ENCODE peak calls at places on chromosome 17, in four cellular contexts. A is A549, T is sigmoid colon, Z is stomach. F is an unnamed sample.

GRCh38 chr17:73757324-73757942 is 113.2 kb upstream of the SDK2 start:
- DNase-seq in A (no peak), T (no peak), Z (no peak), F (no peak)

GRCh38 chr17:31369266-31369665 is 22.2 kb upstream of the RAB11FIP4 start:
- DNase-seq in T (no peak), Z (no peak), A (no peak), F (no peak)

GRCh38 chr17:70891301-70891700 is 722.0 kb downstream of the KCNJ2 start:
- DNase-seq in Z (no peak), T (no peak), A (no peak), F (no peak)

GRCh38 chr17:58527949-58528348 is 13.5 kb upstream of the MTMR4 start:
- DNase-seq in A (no peak), Z (no peak), T (no peak), F (no peak)

GRCh38 chr17:48322060-48322459 is 108.0 kb downstream of the SKAP1 start:
- DNase-seq in Z (no peak), T (no peak), A (peak), F (no peak)

GRCh38 chr17:5014357-5014756 is 16.6 kb downstream of the KIF1C start:
- DNase-seq in A (no peak), T (no peak), Z (no peak), F (no peak)

GRCh38 chr17:2054740-2055493 is at the start of gene HIC1:
- DNase-seq in Z (peak), A (peak), T (peak), F (peak)

GRCh38 chr17:81044764-81045589 is 10.0 kb downstream of the BAIAP2 start:
- DNase-seq in A (peak), T (peak), Z (peak), F (peak)

GRCh38 chr17:73641779-73642580 is 2.3 kb downstream of the SDK2 start:
- DNase-seq in A (no peak), Z (peak), T (no peak), F (no peak)

GRCh38 chr17:17401271-17401781 is 75.5 kb upstream of the MED9 start:
- DNase-seq in T (no peak), Z (no peak), A (peak), F (no peak)

GRCh38 chr17:66354472-66354871 is 52.1 kb downstream of the PRKCA start:
- DNase-seq in A (no peak), T (no peak), Z (no peak), F (no peak)

GRCh38 chr17:16935241-16935663 is 36.7 kb downstream of the TNFRSF13B start:
- DNase-seq in A (no peak), T (no peak), Z (peak), F (peak)

GRCh38 chr17:71423871-71424546 is 696.8 kb upstream of the SOX9 start:
- DNase-seq in T (no peak), A (peak), Z (no peak), F (no peak)

GRCh38 chr17:62892069-62892675 is 73.9 kb upstream of the TANC2 start:
- DNase-seq in T (no peak), Z (no peak), A (no peak), F (no peak)

GRCh38 chr17:81200695-81201580 is 21.8 kb downstream of the CEP131 start:
- DNase-seq in T (no peak), Z (peak), A (peak), F (peak)

GRCh38 chr17:45409659-45410076 is 23.0 kb downstream of the ARHGAP27 start:
- DNase-seq in Z (no peak), A (no peak), T (no peak), F (no peak)

GRCh38 chr17:8961861-8962260 is 3.6 kb downstream of the PIK3R5 start:
- DNase-seq in A (no peak), Z (no peak), T (no peak), F (no peak)

GRCh38 chr17:17696075-17696474 is 14.8 kb downstream of the RAI1 start:
- DNase-seq in Z (no peak), T (no peak), A (no peak), F (no peak)

GRCh38 chr17:53472586-53472985 is 350.1 kb upstream of the KIF2B start:
- DNase-seq in Z (no peak), T (no peak), A (no peak), F (no peak)

GRCh38 chr17:21345236-21345635 is 30.9 kb upstream of the KCNJ12 start:
- DNase-seq in T (no peak), Z (no peak), A (no peak), F (no peak)

GRCh38 chr17:836154-836553 is 54.0 kb downstream of the MRM3 start:
- DNase-seq in T (no peak), Z (no peak), A (no peak), F (no peak)

GRCh38 chr17:73028311-73028755 is 64.2 kb downstream of the SLC39A11 start:
- DNase-seq in Z (no peak), T (no peak), A (no peak), F (no peak)

GRCh38 chr17:31699281-31699680 is 159.8 kb downstream of the COPRS start:
- DNase-seq in T (no peak), A (no peak), Z (no peak), F (no peak)

GRCh38 chr17:1491406-1492248 is 859 bp downstream of the MYO1C start:
- DNase-seq in A (no peak), T (peak), Z (peak), F (peak)

DNA sequence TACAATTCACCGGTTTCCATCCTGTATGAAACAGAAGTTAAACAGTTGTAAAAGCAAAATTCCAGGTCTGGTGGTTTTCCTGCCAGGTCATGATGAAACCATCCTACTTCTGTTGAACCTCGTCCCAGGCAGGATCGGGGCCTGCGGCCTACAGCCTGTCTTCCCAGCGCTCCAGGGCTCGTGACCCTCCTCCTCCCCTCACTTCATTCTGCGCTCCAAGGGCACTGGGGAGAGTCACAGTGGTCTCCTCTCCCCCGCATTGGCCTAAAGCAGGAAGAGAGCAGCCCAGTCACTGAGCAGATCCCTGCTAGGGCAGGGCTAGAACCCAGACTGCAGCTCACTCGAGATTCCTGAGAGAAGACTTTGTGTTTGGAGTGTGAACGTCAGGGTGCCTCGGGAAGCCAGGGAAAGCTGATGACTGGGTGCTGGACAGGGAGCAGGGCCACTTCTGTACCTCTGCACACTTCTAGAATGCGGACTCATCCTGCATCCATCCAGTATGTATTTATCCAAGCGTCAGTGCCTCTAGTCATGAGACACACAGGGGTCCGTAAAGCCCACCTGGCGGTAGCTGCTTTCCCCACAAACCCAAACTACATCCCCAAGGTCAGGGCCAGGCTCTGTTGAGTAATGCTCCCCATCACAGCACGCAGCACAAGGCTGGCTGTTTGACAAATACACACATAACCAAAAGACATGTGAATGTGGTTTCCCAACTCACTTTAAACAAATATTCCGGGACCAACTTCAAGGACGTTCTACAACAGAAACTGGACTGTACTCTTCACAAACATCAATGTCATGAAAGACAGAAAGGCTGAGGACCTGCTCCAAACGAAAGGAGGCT is 1.7 kb upstream of the ITGAE start:
- DNase-seq in Z (no peak), A (no peak), T (peak), F (peak)
- TF ChIP-seq EP300 in Z (peak), A (no peak), T (no peak), F (no peak)

GRCh38 chr17:64498308-64499203 is 1.7 kb upstream of the POLG2 start:
- DNase-seq in T (no peak), Z (no peak), A (no peak), F (no peak)
- TF ChIP-seq POLR2A in T (no peak), Z (no peak), A (no peak), F (no peak)

GRCh38 chr17:60135951-60136666 is 13.7 kb upstream of the CA4 start:
- DNase-seq in A (no peak), T (peak), Z (no peak), F (no peak)

GRCh38 chr17:60138769-60139437 is 10.9 kb upstream of the CA4 start:
- DNase-seq in T (peak), Z (no peak), A (no peak), F (no peak)

GRCh38 chr17:60137731-60138130 is 12.0 kb upstream of the CA4 start:
- DNase-seq in A (no peak), T (peak), Z (no peak), F (no peak)

GRCh38 chr17:60134396-60135159 is 15.2 kb upstream of the CA4 start:
- DNase-seq in Z (peak), A (no peak), T (peak), F (no peak)

GRCh38 chr17:60135160-60135950 is 14.4 kb upstream of the CA4 start:
- DNase-seq in A (peak), T (peak), Z (peak), F (peak)
- TF ChIP-seq EP300 in A (no peak), T (no peak), Z (no peak), F (peak)

GRCh38 chr17:68035523-68036303 is at the start of gene KPNA2:
- DNase-seq in T (peak), A (peak), Z (peak), F (peak)
- TF ChIP-seq POLR2A in T (peak), A (peak), Z (no peak), F (peak)

GRCh38 chr17:78735832-78736525 is 46.1 kb downstream of the CYTH1 start:
- DNase-seq in T (no peak), A (peak), Z (no peak), F (peak)

GRCh38 chr17:78738245-78738644 is 43.8 kb downstream of the CYTH1 start:
- DNase-seq in A (no peak), T (no peak), Z (no peak), F (no peak)

GRCh38 chr17:78738698-78739097 is 43.4 kb downstream of the CYTH1 start:
- DNase-seq in T (no peak), Z (no peak), A (no peak), F (no peak)

GRCh38 chr17:78736526-78737079 is 45.5 kb downstream of the CYTH1 start:
- DNase-seq in Z (peak), A (peak), T (peak), F (peak)

DNA sequence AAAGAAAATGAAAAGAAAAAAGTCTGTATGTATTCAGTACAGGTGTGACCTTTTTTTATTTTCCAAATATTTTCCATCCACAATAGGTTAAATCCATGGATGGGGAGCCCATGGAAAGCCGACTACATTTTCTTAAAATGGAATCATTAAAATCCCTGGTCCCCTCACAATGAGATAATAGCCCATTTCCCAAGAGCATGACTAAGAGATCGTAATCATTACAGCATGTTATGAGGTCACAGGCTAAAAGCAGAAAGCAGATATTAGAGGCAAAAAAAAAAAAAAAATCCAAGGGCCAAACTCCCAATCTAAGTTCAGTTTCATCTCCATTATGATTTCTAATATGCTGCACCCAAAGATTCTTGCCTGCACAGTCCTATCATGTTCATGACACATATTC is 44.7 kb downstream of the CYTH1 start:
- DNase-seq in T (no peak), A (peak), Z (no peak), F (no peak)
- TF ChIP-seq EP300 in T (no peak), A (no peak), Z (no peak), F (peak)

GRCh38 chr17:36089888-36090836 is at the start of gene CCL3:
- DNase-seq in T (no peak), Z (no peak), A (no peak), F (peak)
- TF ChIP-seq POLR2A in T (no peak), Z (no peak), A (no peak), F (peak)

GRCh38 chr17:78419970-78420820 is 41.7 kb downstream of the PGS1 start:
- DNase-seq in Z (no peak), T (no peak), A (no peak), F (peak)

GRCh38 chr17:78422872-78423588 is 44.6 kb downstream of the PGS1 start:
- DNase-seq in T (no peak), Z (no peak), A (no peak), F (peak)

GRCh38 chr17:78421084-78421533 is 42.7 kb downstream of the PGS1 start:
- DNase-seq in A (no peak), Z (no peak), T (no peak), F (no peak)

GRCh38 chr17:78422267-78422605 is 43.8 kb downstream of the PGS1 start:
- DNase-seq in A (no peak), T (no peak), Z (no peak), F (no peak)

GRCh38 chr17:78421534-78422266 is 43.3 kb downstream of the PGS1 start:
- DNase-seq in T (peak), Z (peak), A (peak), F (peak)
- TF ChIP-seq EP300 in T (no peak), Z (no peak), A (no peak), F (no peak)

F was measured in upper lobe of left lung.